ENCODE peak calls at places on chromosome 7, in six cellular contexts. A, C, E, S, H and D are unnamed samples.

GRCh38 chr7:71245038-71245437 is 113.1 kb downstream of the GALNT17 start:
- DNase-seq in E (no peak), H (no peak), A (no peak), C (no peak), S (no peak), D (no peak)

GRCh38 chr7:18890885-18891621 is 226.4 kb downstream of the TWIST1 start:
- DNase-seq in A (no peak), E (no peak), S (no peak), C (no peak), H (no peak), D (no peak)

GRCh38 chr7:95527033-95527775 is 41.5 kb downstream of the ASB4 start:
- DNase-seq in H (peak), S (peak), C (peak), E (peak), A (peak), D (peak)

GRCh38 chr7:47501406-47501805 is 80.5 kb downstream of the TNS3 start:
- DNase-seq in S (peak), A (peak), H (no peak), C (peak), E (no peak), D (no peak)

GRCh38 chr7:1309290-1309689 is 76.6 kb downstream of the UNCX start:
- DNase-seq in C (no peak), A (no peak), E (no peak), S (no peak), H (no peak), D (no peak)

GRCh38 chr7:123757095-123757494 is 8.3 kb upstream of the WASL start:
- DNase-seq in C (no peak), H (no peak), S (no peak), E (no peak), A (no peak), D (no peak)

GRCh38 chr7:142939226-142939910 is at the start of gene LLCFC1:
- DNase-seq in C (no peak), S (no peak), A (no peak), H (peak), E (no peak), D (peak)

GRCh38 chr7:93629291-93629801 is 54.8 kb upstream of the CALCR start:
- DNase-seq in H (no peak), E (no peak), S (no peak), A (no peak), C (no peak), D (no peak)

GRCh38 chr7:70614237-70614984 is 517.5 kb upstream of the GALNT17 start:
- DNase-seq in C (no peak), S (peak), H (no peak), A (peak), E (no peak), D (peak)

GRCh38 chr7:34333184-34333583 is 324.8 kb upstream of the NPSR1 start:
- DNase-seq in C (no peak), A (no peak), E (no peak), S (no peak), H (no peak), D (no peak)

GRCh38 chr7:3464900-3465622 is 164.0 kb downstream of the SDK1 start:
- DNase-seq in S (no peak), E (no peak), A (no peak), H (no peak), C (no peak), D (peak)

GRCh38 chr7:117069379-117069778 is 116.1 kb downstream of the ST7 start:
- DNase-seq in C (no peak), A (no peak), E (no peak), H (no peak), S (no peak), D (no peak)

GRCh38 chr7:40755438-40755837 is 620.6 kb downstream of the SUGCT start:
- DNase-seq in E (no peak), C (no peak), S (no peak), A (no peak), H (no peak), D (no peak)

GRCh38 chr7:30524545-30524944 is 19.9 kb upstream of the GGCT start:
- DNase-seq in C (no peak), H (no peak), E (no peak), A (no peak), S (no peak), D (no peak)

GRCh38 chr7:126698446-126698845 is 554.3 kb downstream of the GRM8 start:
- DNase-seq in A (no peak), C (no peak), S (no peak), E (no peak), H (no peak), D (no peak)

GRCh38 chr7:100546129-100546867 is 7.3 kb downstream of the AGFG2 start:
- DNase-seq in A (no peak), S (no peak), E (peak), C (no peak), H (peak), D (no peak)

GRCh38 chr7:73822319-73823173 is 8.2 kb upstream of the CLDN4 start:
- DNase-seq in S (peak), C (peak), A (peak), H (peak), E (no peak), D (no peak)

GRCh38 chr7:43385856-43386255 is 197.1 kb upstream of the STK17A start:
- DNase-seq in S (no peak), E (no peak), H (no peak), A (peak), C (no peak), D (no peak)

GRCh38 chr7:55020481-55020871 is 1.7 kb downstream of the EGFR start:
- DNase-seq in H (peak), C (peak), A (peak), S (peak), E (no peak), D (no peak)
- H3K4me3 ChIP-seq in H (peak), C (peak), A (peak), S (peak), E (no peak), D (no peak)

GRCh38 chr7:154620307-154620706 is 382.6 kb downstream of the PAXIP1 start:
- DNase-seq in C (no peak), S (no peak), E (no peak), A (no peak), H (no peak), D (no peak)
- H3K4me3 ChIP-seq in C (no peak), S (no peak), E (no peak), A (no peak), H (no peak), D (no peak)

GRCh38 chr7:132317856-132318255 is 258.4 kb downstream of the PLXNA4 start:
- DNase-seq in A (no peak), C (no peak), E (no peak), S (no peak), H (no peak), D (no peak)

GRCh38 chr7:132318338-132319318 is 257.6 kb downstream of the PLXNA4 start:
- DNase-seq in S (peak), C (peak), H (peak), A (peak), E (peak), D (peak)

GRCh38 chr7:132322981-132323380 is 253.3 kb downstream of the PLXNA4 start:
- DNase-seq in H (no peak), A (no peak), E (no peak), C (no peak), S (no peak), D (no peak)

GRCh38 chr7:132319481-132319880 is 256.8 kb downstream of the PLXNA4 start:
- DNase-seq in E (no peak), H (no peak), A (no peak), S (no peak), C (no peak), D (no peak)

DNA sequence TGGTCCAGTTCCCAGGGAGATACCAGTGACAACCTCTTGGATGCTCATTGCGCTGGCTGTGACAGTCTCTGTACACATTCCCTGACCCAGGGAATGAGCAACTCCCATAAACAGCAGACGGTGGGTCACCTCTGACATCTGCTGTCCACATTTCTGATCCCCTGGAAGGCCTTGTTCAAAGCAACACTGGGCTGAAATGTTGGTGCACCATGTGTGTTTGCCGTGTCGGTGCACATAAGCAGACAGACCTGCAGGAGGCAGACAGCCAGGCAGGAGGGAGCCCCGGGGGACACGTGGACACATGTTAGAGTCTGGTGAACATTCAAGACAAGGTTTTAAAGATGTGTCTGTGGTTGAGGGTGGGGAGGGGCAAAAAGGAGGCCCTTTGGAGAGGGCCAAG is 254.9 kb downstream of the PLXNA4 start:
- DNase-seq in A (no peak), C (peak), E (no peak), S (no peak), H (peak), D (peak)
- H3K4me3 ChIP-seq in A (no peak), C (no peak), E (no peak), S (no peak), H (no peak), D (no peak)

GRCh38 chr7:139768249-139768824 is 9.5 kb downstream of the HIPK2 start:
- DNase-seq in C (no peak), H (no peak), A (no peak), S (no peak), E (no peak), D (no peak)
- H3K4me3 ChIP-seq in C (no peak), H (no peak), A (no peak), S (no peak), E (no peak), D (no peak)

GRCh38 chr7:155467846-155468821 is 10.2 kb downstream of the EN2 start:
- DNase-seq in A (no peak), S (no peak), H (no peak), E (no peak), C (no peak), D (no peak)
- H3K4me3 ChIP-seq in A (peak), S (no peak), H (peak), E (no peak), C (no peak), D (no peak)

GRCh38 chr7:76318488-76319353 is 16.2 kb downstream of the HSPB1 start:
- DNase-seq in H (peak), S (peak), A (peak), E (peak), C (peak), D (peak)
- H3K4me3 ChIP-seq in H (peak), S (peak), A (peak), E (peak), C (peak), D (peak)

GRCh38 chr7:17299477-17299991 is 1.1 kb downstream of the AHR start:
- DNase-seq in A (no peak), H (peak), S (no peak), E (no peak), C (no peak), D (no peak)
- H3K4me3 ChIP-seq in A (peak), H (peak), S (peak), E (peak), C (peak), D (no peak)

DNA sequence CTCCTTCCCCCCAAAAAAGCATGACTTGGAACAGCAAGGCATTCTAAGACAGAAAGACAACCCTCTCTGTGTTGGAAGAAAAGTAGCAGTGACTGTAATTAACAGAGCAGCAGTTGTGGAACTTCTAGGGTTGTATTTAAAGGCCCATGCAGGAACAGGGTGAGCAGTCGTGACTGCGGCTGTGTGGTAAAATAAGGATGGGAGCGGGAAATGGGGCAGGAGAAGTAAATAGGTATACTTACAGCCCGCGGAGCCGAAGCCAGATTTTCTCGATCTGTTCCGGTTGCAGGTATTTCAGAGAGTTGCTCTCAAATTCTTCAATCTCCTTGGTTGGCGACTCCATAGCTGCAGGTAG is 179 bp downstream of the PDE1C start:
- DNase-seq in S (no peak), E (no peak), A (no peak), C (no peak), H (no peak), D (no peak)
- H3K4me3 ChIP-seq in S (peak), E (no peak), A (peak), C (peak), H (peak), D (no peak)

DNA sequence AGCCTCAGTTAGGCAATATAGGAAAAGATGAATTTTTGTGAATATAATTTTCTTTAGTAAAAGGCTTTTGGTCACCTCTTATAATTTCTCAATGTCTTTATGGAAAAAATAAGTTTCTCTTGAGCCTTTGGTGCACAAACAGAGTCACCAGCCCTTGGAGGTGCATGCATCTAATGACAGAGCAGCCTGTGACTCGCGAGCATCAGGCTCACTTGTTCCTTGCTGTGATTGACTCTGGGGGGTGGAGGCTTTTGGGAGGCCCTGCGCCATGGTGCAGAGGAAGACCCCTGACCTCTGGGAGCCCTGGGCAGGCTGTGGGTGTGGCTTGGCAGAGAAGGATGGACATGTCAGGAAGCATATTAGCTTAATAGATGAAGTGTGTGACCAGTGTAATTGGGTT is 60.2 kb downstream of the FIGNL1 start:
- DNase-seq in A (no peak), C (no peak), H (no peak), S (no peak), E (no peak), D (no peak)
- H3K4me3 ChIP-seq in A (no peak), C (no peak), H (no peak), S (no peak), E (no peak), D (no peak)